ENCODE peak calls at places on chromosomes 16 and 17, in six cellular contexts. One of them, this sample, is unnamed.

GRCh38 chr16:71352963-71353460 is 5.5 kb upstream of the CALB2 start:
- DNase-seq in lower leg skin: peak; percentile 40
- DNase-seq in right cardiac atrium: no peak
- DNase-seq in fibroblast of the conjunctiva: no peak
- DNase-seq in MM.1S: no peak
- DNase-seq in cardiac fibroblast: no peak
- DNase-seq in this sample: no peak

GRCh38 chr16:678209-678857 is 1.9 kb upstream of the STUB1 start:
- DNase-seq in lower leg skin: no peak
- DNase-seq in right cardiac atrium: no peak
- DNase-seq in fibroblast of the conjunctiva: no peak
- DNase-seq in MM.1S: no peak
- DNase-seq in cardiac fibroblast: no peak
- DNase-seq in this sample: no peak

GRCh38 chr17:73359255-73359816 is 47.5 kb upstream of the CDC42EP4 start:
- DNase-seq in lower leg skin: no peak
- DNase-seq in right cardiac atrium: peak; percentile 19
- DNase-seq in fibroblast of the conjunctiva: no peak
- DNase-seq in MM.1S: no peak
- DNase-seq in cardiac fibroblast: no peak
- DNase-seq in this sample: no peak

GRCh38 chr17:49730078-49730786 is 22.5 kb upstream of the SLC35B1 start:
- DNase-seq in lower leg skin: no peak
- DNase-seq in right cardiac atrium: peak; percentile 93
- DNase-seq in fibroblast of the conjunctiva: peak; percentile 90
- DNase-seq in MM.1S: no peak
- DNase-seq in cardiac fibroblast: peak; percentile 65
- DNase-seq in this sample: no peak

GRCh38 chr17:34816806-34817205 is 144.5 kb downstream of the CCT6B start:
- DNase-seq in lower leg skin: no peak
- DNase-seq in right cardiac atrium: no peak
- DNase-seq in fibroblast of the conjunctiva: no peak
- DNase-seq in MM.1S: no peak
- DNase-seq in cardiac fibroblast: no peak
- DNase-seq in this sample: no peak

GRCh38 chr17:48647103-48647963 is 21.2 kb upstream of the HOXB9 start:
- DNase-seq in lower leg skin: no peak
- DNase-seq in right cardiac atrium: no peak
- DNase-seq in fibroblast of the conjunctiva: no peak
- DNase-seq in MM.1S: peak; percentile 70
- DNase-seq in cardiac fibroblast: no peak
- DNase-seq in this sample: no peak

GRCh38 chr16:29804455-29805231 is 1.7 kb upstream of the MAZ start:
- DNase-seq in lower leg skin: peak; percentile 88
- DNase-seq in right cardiac atrium: peak; percentile 82
- DNase-seq in fibroblast of the conjunctiva: no peak
- DNase-seq in MM.1S: peak; percentile 54
- DNase-seq in cardiac fibroblast: peak; percentile 46
- DNase-seq in this sample: no peak

GRCh38 chr17:2405247-2405926 is 4.5 kb upstream of the MNT start:
- DNase-seq in lower leg skin: peak; percentile 88
- DNase-seq in right cardiac atrium: no peak
- DNase-seq in fibroblast of the conjunctiva: peak; percentile 86
- DNase-seq in MM.1S: no peak
- DNase-seq in cardiac fibroblast: peak; percentile 98
- DNase-seq in this sample: peak; percentile 76

GRCh38 chr16:1791943-1792812 is 1.3 kb downstream of the IGFALS start:
- DNase-seq in lower leg skin: no peak
- DNase-seq in right cardiac atrium: peak; percentile 44
- DNase-seq in fibroblast of the conjunctiva: no peak
- DNase-seq in MM.1S: no peak
- DNase-seq in cardiac fibroblast: no peak
- DNase-seq in this sample: no peak

GRCh38 chr17:78870621-78871020 is 30.0 kb upstream of the USP36 start:
- DNase-seq in lower leg skin: no peak
- DNase-seq in right cardiac atrium: no peak
- DNase-seq in fibroblast of the conjunctiva: no peak
- DNase-seq in MM.1S: no peak
- DNase-seq in cardiac fibroblast: no peak
- DNase-seq in this sample: no peak

GRCh38 chr16:65975049-65975708 is 391.3 kb upstream of the CDH5 start:
- DNase-seq in lower leg skin: no peak
- DNase-seq in right cardiac atrium: no peak
- DNase-seq in fibroblast of the conjunctiva: peak; percentile 42
- DNase-seq in MM.1S: no peak
- DNase-seq in cardiac fibroblast: peak; percentile 72
- DNase-seq in this sample: peak; percentile 55

GRCh38 chr17:57597531-57598453 is 147.3 kb downstream of the CCDC182 start:
- DNase-seq in lower leg skin: no peak
- DNase-seq in right cardiac atrium: peak; percentile 90
- DNase-seq in fibroblast of the conjunctiva: peak; percentile 65
- DNase-seq in MM.1S: no peak
- DNase-seq in cardiac fibroblast: peak; percentile 79
- DNase-seq in this sample: peak; percentile 47

GRCh38 chr16:87119748-87120147 is 197.4 kb downstream of the C16orf95 start:
- DNase-seq in lower leg skin: no peak
- DNase-seq in right cardiac atrium: no peak
- DNase-seq in fibroblast of the conjunctiva: no peak
- DNase-seq in MM.1S: no peak
- DNase-seq in cardiac fibroblast: no peak
- DNase-seq in this sample: no peak

GRCh38 chr16:50457423-50457822 is 88.6 kb upstream of the BRD7 start:
- DNase-seq in lower leg skin: no peak
- DNase-seq in right cardiac atrium: no peak
- DNase-seq in fibroblast of the conjunctiva: no peak
- DNase-seq in MM.1S: no peak
- DNase-seq in cardiac fibroblast: no peak
- DNase-seq in this sample: no peak

GRCh38 chr17:75891605-75892555 is 4.9 kb downstream of the TRIM65 start:
- DNase-seq in lower leg skin: no peak
- DNase-seq in right cardiac atrium: no peak
- DNase-seq in fibroblast of the conjunctiva: no peak
- DNase-seq in MM.1S: no peak
- DNase-seq in cardiac fibroblast: no peak
- DNase-seq in this sample: no peak

GRCh38 chr16:30901201-30902069 is 5.0 kb downstream of the CTF1 start:
- DNase-seq in lower leg skin: no peak
- DNase-seq in right cardiac atrium: peak; percentile 51
- DNase-seq in fibroblast of the conjunctiva: no peak
- DNase-seq in MM.1S: no peak
- DNase-seq in cardiac fibroblast: peak; percentile 13
- DNase-seq in this sample: no peak

GRCh38 chr17:67974598-67975066 is 21.6 kb downstream of the C17orf58 start:
- DNase-seq in lower leg skin: no peak
- DNase-seq in right cardiac atrium: no peak
- DNase-seq in fibroblast of the conjunctiva: no peak
- DNase-seq in MM.1S: no peak
- DNase-seq in cardiac fibroblast: no peak
- DNase-seq in this sample: no peak

GRCh38 chr16:83533193-83533592 is 274.6 kb upstream of the HSBP1 start:
- DNase-seq in lower leg skin: no peak
- DNase-seq in right cardiac atrium: no peak
- DNase-seq in fibroblast of the conjunctiva: no peak
- DNase-seq in MM.1S: no peak
- DNase-seq in cardiac fibroblast: peak; percentile 71
- DNase-seq in this sample: peak; percentile 33

GRCh38 chr17:70552230-70552981 is 383.1 kb downstream of the KCNJ2 start:
- DNase-seq in lower leg skin: no peak
- DNase-seq in right cardiac atrium: no peak
- DNase-seq in fibroblast of the conjunctiva: peak; percentile 28
- DNase-seq in MM.1S: peak; percentile 45
- DNase-seq in cardiac fibroblast: peak; percentile 72
- DNase-seq in this sample: peak; percentile 40

GRCh38 chr17:45722161-45722560 is 62.0 kb upstream of the CRHR1 start:
- DNase-seq in lower leg skin: peak; percentile 60
- DNase-seq in right cardiac atrium: no peak
- DNase-seq in fibroblast of the conjunctiva: no peak
- DNase-seq in MM.1S: no peak
- DNase-seq in cardiac fibroblast: peak; percentile 9
- DNase-seq in this sample: peak; percentile 17

GRCh38 chr17:44361292-44362055 is 2.2 kb downstream of the FAM171A2 start:
- DNase-seq in lower leg skin: no peak
- DNase-seq in right cardiac atrium: peak; percentile 57
- DNase-seq in fibroblast of the conjunctiva: no peak
- DNase-seq in MM.1S: no peak
- DNase-seq in cardiac fibroblast: no peak
- DNase-seq in this sample: no peak

GRCh38 chr17:63647936-63648335 is 25.7 kb downstream of the MAP3K3 start:
- DNase-seq in lower leg skin: no peak
- DNase-seq in right cardiac atrium: no peak
- DNase-seq in fibroblast of the conjunctiva: no peak
- DNase-seq in MM.1S: no peak
- DNase-seq in cardiac fibroblast: no peak
- DNase-seq in this sample: no peak